ENCODE peak calls at places on chromosomes 13 and 19, in six cellular contexts. N is heart left ventricle, W is GM12878, X is transverse colon, F is Peyer's patch, L is A549. U is an unnamed sample. For H3K4me1, the result is how much of the 10 kb centered on the place peaks cover.

GRCh38 chr19:45615795-45616708 is 14.0 kb upstream of the GPR4 start:
- DNase-seq in F (peak), W (peak), N (peak), L (peak), X (peak), U (peak)

GRCh38 chr13:67588607-67589006 is 358.5 kb upstream of the PCDH9 start:
- DNase-seq in L (no peak), W (no peak), N (no peak), F (no peak), X (no peak), U (no peak)

GRCh38 chr13:23320926-23321533 is 112.5 kb downstream of the SACS start:
- DNase-seq in F (no peak), L (no peak), X (no peak), N (no peak), W (no peak), U (no peak)

GRCh38 chr13:22748866-22749586 is 431.8 kb upstream of the SGCG start:
- DNase-seq in F (no peak), X (no peak), N (no peak), W (no peak), L (no peak), U (no peak)

GRCh38 chr19:6354098-6354674 is 7.1 kb upstream of the CLPP start:
- DNase-seq in L (no peak), W (no peak), N (no peak), F (no peak), X (no peak), U (no peak)

GRCh38 chr13:42969558-42970172 is 22.4 kb downstream of the EPSTI1 start:
- DNase-seq in W (no peak), L (peak), N (peak), X (peak), F (peak), U (peak)

GRCh38 chr19:50476224-50476942 is at the start of the genes EMC10 and GARIN5A:
- DNase-seq in F (peak), W (peak), L (peak), X (peak), N (peak), U (peak)

GRCh38 chr19:11138659-11139526 is 16.7 kb downstream of the SPC24 start:
- DNase-seq in N (peak), F (peak), L (peak), W (no peak), X (peak), U (peak)

GRCh38 chr19:2454962-2455409 is 1.8 kb downstream of the LMNB2 start:
- DNase-seq in F (no peak), X (no peak), L (no peak), W (no peak), N (no peak), U (no peak)

GRCh38 chr19:49347835-49348234 is 12.6 kb downstream of the CD37 start:
- DNase-seq in N (no peak), W (no peak), L (peak), F (no peak), X (no peak), U (peak)

GRCh38 chr13:78160793-78161192 is 242.2 kb upstream of the EDNRB start:
- DNase-seq in X (no peak), F (no peak), L (no peak), W (no peak), N (no peak), U (no peak)

GRCh38 chr13:43838909-43839308 is 40.6 kb downstream of the CCDC122 start:
- DNase-seq in F (no peak), N (no peak), W (no peak), X (no peak), L (no peak), U (no peak)

GRCh38 chr19:51098366-51099069 is 9.7 kb downstream of the CTU1 start:
- DNase-seq in W (no peak), L (no peak), X (peak), F (no peak), N (peak), U (no peak)

GRCh38 chr19:30020189-30020588 is 78.2 kb downstream of the URI1 start:
- DNase-seq in W (no peak), F (no peak), X (no peak), N (no peak), L (no peak), U (no peak)

GRCh38 chr19:7578127-7578526 is 17.5 kb upstream of the CAMSAP3 start:
- DNase-seq in X (no peak), N (no peak), W (no peak), F (no peak), L (no peak), U (no peak)

GRCh38 chr19:54209748-54210494 is 9.3 kb downstream of the RPS9 start:
- DNase-seq in L (peak), W (no peak), N (peak), F (peak), X (peak), U (peak)

GRCh38 chr13:33191425-33192221 is 93.9 kb downstream of the STARD13 start:
- DNase-seq in W (no peak), F (no peak), X (no peak), N (no peak), L (no peak), U (peak)

GRCh38 chr19:42324655-42325307 is 654 bp upstream of the MEGF8 start:
- DNase-seq in L (no peak), F (no peak), X (peak), N (no peak), W (no peak), U (no peak)

GRCh38 chr13:79986890-79987289 is 354.0 kb downstream of the SPRY2 start:
- DNase-seq in W (no peak), L (no peak), N (no peak), X (no peak), F (no peak), U (no peak)

GRCh38 chr19:42216653-42217521 is 590 bp downstream of the DEDD2 start:
- DNase-seq in F (peak), N (peak), X (peak), W (no peak), L (peak), U (peak)

GRCh38 chr13:101751488-101751887 is 299.0 kb downstream of the ITGBL1 start:
- DNase-seq in W (no peak), X (no peak), F (no peak), L (no peak), N (no peak), U (no peak)

GRCh38 chr13:113044431-113045114 is 61.0 kb upstream of the F7 start:
- DNase-seq in W (no peak), X (no peak), N (no peak), F (no peak), L (no peak), U (no peak)

GRCh38 chr13:23160241-23161175 is 20.3 kb upstream of the SGCG start:
- DNase-seq in N (no peak), F (no peak), W (no peak), X (no peak), L (no peak), U (no peak)

GRCh38 chr13:101211261-101211660 is 205.0 kb downstream of the NALCN start:
- DNase-seq in L (peak), F (no peak), W (no peak), X (no peak), N (no peak), U (no peak)

GRCh38 chr13:57640582-57640981 is 9.0 kb downstream of the PCDH17 start:
- DNase-seq in X (no peak), N (no peak), L (no peak), W (no peak), F (no peak), U (no peak)

GRCh38 chr19:5667751-5668271 is 12.5 kb downstream of the MICOS13 start:
- DNase-seq in F (no peak), W (no peak), N (no peak), L (no peak), X (no peak), U (no peak)

GRCh38 chr19:11180346-11180745 is 17.0 kb downstream of the KANK2 start:
- DNase-seq in L (no peak), N (no peak), W (no peak), F (no peak), X (no peak), U (no peak)

GRCh38 chr13:40668335-40668734 is 1.9 kb upstream of the FOXO1 start:
- DNase-seq in F (peak), X (peak), L (peak), N (peak), W (no peak), U (no peak)

GRCh38 chr13:59318320-59318930 is 845.3 kb downstream of the DIAPH3 start:
- DNase-seq in F (peak), N (peak), W (peak), L (peak), X (peak), U (peak)

GRCh38 chr13:95552539-95553270 is at the start of gene CLDN10:
- DNase-seq in L (no peak), F (no peak), N (no peak), W (no peak), X (no peak), U (peak)

GRCh38 chr19:42229263-42229854 is 9.2 kb downstream of the ZNF526 start:
- DNase-seq in L (no peak), F (no peak), N (no peak), W (no peak), X (no peak), U (no peak)

GRCh38 chr19:2477141-2477710 is 1.3 kb downstream of the GADD45B start:
- DNase-seq in W (no peak), N (peak), X (peak), F (peak), L (no peak), U (peak)

GRCh38 chr19:33610588-33610987 is 11.2 kb upstream of the CHST8 start:
- DNase-seq in W (no peak), N (no peak), F (no peak), L (no peak), X (no peak), U (no peak)

GRCh38 chr19:33616346-33616745 is 5.4 kb upstream of the CHST8 start:
- DNase-seq in L (no peak), F (no peak), X (no peak), N (no peak), W (no peak), U (no peak)

GRCh38 chr19:33616857-33617256 is 4.9 kb upstream of the CHST8 start:
- DNase-seq in F (no peak), X (no peak), N (no peak), W (no peak), L (no peak), U (no peak)

GRCh38 chr19:33612928-33613327 is 8.8 kb upstream of the CHST8 start:
- DNase-seq in F (no peak), L (no peak), W (no peak), X (no peak), N (no peak), U (no peak)

GRCh38 chr19:33613601-33614000 is 8.2 kb upstream of the CHST8 start:
- DNase-seq in F (no peak), W (no peak), X (no peak), L (no peak), N (no peak), U (no peak)
- TF ChIP-seq POLR2A in F (no peak), W (no peak), X (no peak), L (no peak), N (no peak), U (no peak)

GRCh38 chr13:62663767-62664166 is 1248.1 kb upstream of the PCDH20 start:
- DNase-seq in L (no peak), F (no peak), N (no peak), X (no peak), W (no peak), U (no peak)
- H3K4me1 ChIP-seq in L (under half), F (under half), N (under half), X (under half), W (under half), U (under half)

DNA sequence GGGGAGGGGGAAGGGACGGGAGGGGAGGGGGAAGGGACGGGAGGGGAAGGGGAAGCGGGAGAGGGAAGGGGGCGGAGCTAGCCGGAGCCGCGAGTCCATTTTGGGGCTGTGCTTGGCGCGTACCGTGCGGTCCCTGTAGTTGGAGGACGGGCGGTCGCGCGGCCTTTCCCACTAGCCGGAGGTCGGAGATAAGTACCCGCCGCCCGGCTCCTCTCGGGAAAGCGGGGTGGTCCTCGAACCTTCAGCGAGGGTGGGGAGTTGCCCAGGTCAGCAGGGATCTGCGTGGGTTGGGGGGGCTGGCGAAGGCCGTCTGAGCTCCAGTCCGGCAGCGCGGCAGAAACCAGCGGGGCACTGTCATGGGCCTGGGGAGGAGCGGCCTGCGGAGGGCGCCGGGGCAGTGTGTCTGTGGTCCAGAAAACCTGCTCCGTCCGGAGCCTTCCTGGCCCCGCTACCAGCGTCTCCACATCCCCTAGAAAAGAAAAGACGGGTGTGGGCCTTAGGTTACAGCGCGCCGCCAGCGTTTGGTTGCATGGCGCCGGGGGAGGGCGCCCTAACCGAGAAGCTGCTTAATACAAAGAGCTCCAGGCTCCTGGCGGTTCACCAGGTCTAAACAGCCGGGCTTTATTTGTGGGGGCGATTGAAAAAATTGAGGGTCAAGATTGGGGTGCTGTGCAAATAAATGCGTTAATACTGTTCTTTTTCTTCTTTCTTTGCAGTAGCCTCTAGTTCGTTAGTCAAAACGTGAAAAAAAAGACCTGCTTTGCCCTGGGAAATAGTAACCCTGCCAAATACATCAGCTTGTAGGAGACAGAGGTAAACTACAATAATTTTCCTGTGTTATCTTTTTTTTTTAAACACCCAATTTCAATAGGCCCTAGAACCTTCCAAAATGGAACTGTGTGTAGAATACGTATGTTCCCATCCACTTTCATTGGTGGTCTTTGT is at the start of gene TRIM13:
- DNase-seq in L (peak), F (peak), X (peak), W (peak), N (peak), U (peak)
- TF ChIP-seq POLR2A in L (no peak), F (peak), X (no peak), W (peak), N (no peak), U (peak)

GRCh38 chr13:99564389-99564788 is 63.1 kb downstream of the TM9SF2 start:
- DNase-seq in F (no peak), L (no peak), W (no peak), N (no peak), X (no peak), U (no peak)

GRCh38 chr13:99556867-99557443 is 55.7 kb downstream of the TM9SF2 start:
- DNase-seq in F (no peak), W (no peak), N (no peak), L (no peak), X (no peak), U (no peak)

GRCh38 chr13:99555149-99555548 is 53.9 kb downstream of the TM9SF2 start:
- DNase-seq in X (no peak), F (no peak), N (no peak), L (no peak), W (no peak), U (no peak)

GRCh38 chr13:99558570-99559180 is 57.4 kb downstream of the TM9SF2 start:
- DNase-seq in F (no peak), W (no peak), N (no peak), X (no peak), L (no peak), U (no peak)

GRCh38 chr13:99559560-99559959 is 58.3 kb downstream of the TM9SF2 start:
- DNase-seq in W (no peak), F (no peak), X (no peak), N (no peak), L (no peak), U (no peak)
- H3K4me1 ChIP-seq in W (under half), F (under half), X (under half), N (under half), L (under half), U (under half)

DNA sequence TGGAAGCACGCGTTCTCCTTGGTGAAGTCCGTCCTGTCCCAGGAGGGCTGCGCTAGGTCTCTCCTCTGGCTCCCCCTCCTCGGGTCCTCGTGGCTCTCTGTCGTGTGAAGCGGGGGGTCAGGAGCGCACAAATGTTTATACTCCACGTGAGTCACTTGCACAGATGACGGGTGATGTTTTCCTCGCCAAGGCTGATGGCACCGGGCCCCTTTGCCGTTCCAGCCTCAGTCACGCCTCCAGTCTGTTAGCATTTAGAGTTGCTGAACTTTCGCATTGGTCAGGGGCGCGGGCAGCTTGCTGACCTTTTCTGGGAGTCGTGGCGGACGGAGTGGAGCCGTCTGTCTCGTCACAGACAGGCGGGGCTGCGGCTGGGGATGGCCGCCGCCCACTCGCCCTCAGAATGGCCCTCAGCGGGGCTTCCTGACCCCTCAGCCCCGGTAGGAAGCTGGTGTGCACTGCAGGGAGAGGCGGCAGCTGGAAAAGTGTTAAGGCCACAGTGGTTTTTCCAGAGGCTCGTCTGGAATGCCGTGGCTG is 13.7 kb downstream of the KLHL26 start:
- DNase-seq in L (no peak), N (peak), F (no peak), X (peak), W (no peak), U (peak)
- TF ChIP-seq POLR2A in L (no peak), N (no peak), F (no peak), X (no peak), W (peak), U (no peak)

DNA sequence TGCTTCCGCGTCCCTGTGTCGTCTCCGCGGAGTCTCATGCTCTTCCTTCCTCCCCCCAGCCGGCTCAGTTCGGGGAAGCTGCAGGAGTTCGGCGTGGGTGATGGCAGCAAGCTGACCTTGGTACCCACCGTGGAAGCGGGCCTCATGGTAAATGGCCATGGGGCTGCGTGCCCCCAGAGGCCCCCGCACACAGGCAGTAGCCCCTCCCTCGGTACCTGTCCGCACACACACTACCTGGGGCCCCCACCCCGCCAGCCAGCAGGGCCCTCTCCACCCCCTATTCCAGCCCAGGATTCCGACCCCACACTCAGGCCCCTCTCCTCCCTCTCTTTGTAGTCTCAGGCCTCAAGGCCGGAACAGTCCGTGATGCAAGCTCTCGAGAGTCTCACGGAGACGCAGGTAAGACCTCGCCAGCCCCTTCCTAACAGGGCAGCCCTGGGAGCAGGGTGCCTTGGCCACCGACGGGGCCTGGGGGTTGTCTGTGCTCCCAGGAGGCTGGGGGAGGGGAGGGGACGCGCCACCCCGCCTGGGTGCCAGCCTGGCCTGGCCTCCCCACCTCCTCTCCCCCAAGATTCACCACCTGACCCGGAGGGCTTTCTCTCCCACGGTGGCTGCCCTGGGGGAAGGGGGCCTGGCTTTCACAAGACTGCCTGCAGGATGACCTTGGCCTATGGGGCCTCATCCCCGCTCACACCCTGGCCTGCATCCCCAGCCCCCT is 3.3 kb downstream of the MIDN start:
- DNase-seq in F (peak), W (no peak), X (peak), N (no peak), L (no peak), U (peak)
- H3K4me1 ChIP-seq in F (under half), W (under half), X (half or more), N (half or more), L (under half), U (half or more)

U was measured in body of pancreas.